ENCODE peak calls at places on chromosomes 2 and 18, in four cellular contexts. F is cardiac fibroblast, G is fibroblast of pulmonary artery, T is HAP-1. K is an unnamed sample.

GRCh38 chr2:207561386-207562080 is 31.8 kb downstream of the CREB1 start:
- DNase-seq in F (peak; percentile 11), T (no peak), G (no peak), K (no peak)

GRCh38 chr2:12502759-12503158 is 214.0 kb upstream of the TRIB2 start:
- DNase-seq in G (no peak), T (no peak), F (no peak), K (peak; percentile 40)

GRCh38 chr2:28325173-28325566 is 67.5 kb upstream of the FOSL2 start:
- DNase-seq in T (no peak), F (no peak), G (no peak), K (no peak)

GRCh38 chr2:53886406-53887280 is 26.9 kb upstream of the GPR75 start:
- DNase-seq in T (no peak), G (no peak), F (no peak), K (no peak)

GRCh38 chr18:8107426-8107825 is 501.8 kb upstream of the RAB12 start:
- DNase-seq in G (no peak), T (no peak), F (no peak), K (no peak)

GRCh38 chr18:34965108-34965507 is 76.1 kb upstream of the MAPRE2 start:
- DNase-seq in G (no peak), T (no peak), F (no peak), K (no peak)

GRCh38 chr2:163191372-163191771 is 352.8 kb upstream of the KCNH7 start:
- DNase-seq in T (peak; percentile 33), G (peak; percentile 79), F (peak; percentile 81), K (no peak)

GRCh38 chr2:219327719-219328118 is 4.8 kb downstream of the RESP18 start:
- DNase-seq in F (no peak), T (no peak), G (no peak), K (no peak)

GRCh38 chr2:54678719-54679118 is 44.7 kb upstream of the EML6 start:
- DNase-seq in F (no peak), T (no peak), G (no peak), K (no peak)

GRCh38 chr2:114729025-114729424 is 286.6 kb downstream of the DPP10 start:
- DNase-seq in T (peak; percentile 68), F (no peak), G (no peak), K (no peak)

GRCh38 chr2:12718662-12719399 is 2.1 kb downstream of the TRIB2 start:
- DNase-seq in F (peak; percentile 45), T (no peak), G (peak; percentile 39), K (no peak)

GRCh38 chr18:57698571-57699276 is 77.1 kb upstream of the NARS1 start:
- DNase-seq in F (peak; percentile 58), G (peak; percentile 64), T (peak; percentile 62), K (peak; percentile 70)

GRCh38 chr2:182365855-182366254 is 61.0 kb downstream of the PDE1A start:
- DNase-seq in G (no peak), T (no peak), F (no peak), K (no peak)

GRCh38 chr2:240368746-240369724 is 66.4 kb upstream of the GPC1 start:
- DNase-seq in T (no peak), F (no peak), G (no peak), K (no peak)

GRCh38 chr2:220550995-220551702 is 923.7 kb downstream of the SLC4A3 start:
- DNase-seq in G (no peak), T (no peak), F (no peak), K (no peak)

GRCh38 chr2:194696690-194697089 is 960.3 kb upstream of the SLC39A10 start:
- DNase-seq in T (no peak), F (no peak), G (no peak), K (no peak)

GRCh38 chr2:163266772-163267171 is 428.2 kb upstream of the KCNH7 start:
- DNase-seq in T (peak; percentile 60), G (peak; percentile 92), F (peak; percentile 97), K (peak; percentile 87)

GRCh38 chr2:52343867-52344266 is 1311.9 kb upstream of the NRXN1 start:
- DNase-seq in T (peak; percentile 65), G (no peak), F (no peak), K (no peak)

GRCh38 chr2:240820014-240820606 is at the start of gene KIF1A:
- DNase-seq in G (no peak), T (peak; percentile 72), F (no peak), K (no peak)

GRCh38 chr18:22713511-22713910 is 219.6 kb upstream of the RBBP8 start:
- DNase-seq in T (no peak), F (no peak), G (no peak), K (no peak)

GRCh38 chr2:28707592-28707991 is 44.0 kb upstream of the PPP1CB start:
- DNase-seq in F (no peak), G (no peak), T (no peak), K (no peak)

GRCh38 chr2:114862234-114862633 is 419.8 kb downstream of the DPP10 start:
- DNase-seq in F (no peak), T (no peak), G (no peak), K (no peak)

GRCh38 chr2:177398290-177398683 is 5.7 kb downstream of the AGPS start:
- DNase-seq in G (no peak), T (no peak), F (no peak), K (no peak)

GRCh38 chr2:55107428-55107827 is 57.2 kb upstream of the RTN4 start:
- DNase-seq in G (no peak), T (no peak), F (peak; percentile 51), K (no peak)

GRCh38 chr2:119338826-119339561 is 27.6 kb downstream of the C2orf76 start:
- DNase-seq in F (no peak), G (no peak), T (no peak), K (no peak)

GRCh38 chr2:23940976-23941605 is 828 bp downstream of the UBXN2A start:
- DNase-seq in G (peak; percentile 50), T (peak; percentile 61), F (peak; percentile 55), K (no peak)

GRCh38 chr2:218168635-218169462 is 2.1 kb upstream of the CXCR1 start:
- DNase-seq in F (peak; percentile 55), T (peak; percentile 40), G (peak; percentile 47), K (no peak)

GRCh38 chr2:240949791-240950705 is 43.9 kb downstream of the CROCC2 start:
- DNase-seq in G (no peak), T (no peak), F (no peak), K (no peak)

GRCh38 chr2:238100049-238100820 is at the start of gene ESPNL:
- DNase-seq in G (no peak), T (no peak), F (no peak), K (no peak)

GRCh38 chr2:9630001-9630749 is 622 bp downstream of the YWHAQ start:
- DNase-seq in T (peak; percentile 81), F (peak; percentile 67), G (peak; percentile 65), K (no peak)

DNA sequence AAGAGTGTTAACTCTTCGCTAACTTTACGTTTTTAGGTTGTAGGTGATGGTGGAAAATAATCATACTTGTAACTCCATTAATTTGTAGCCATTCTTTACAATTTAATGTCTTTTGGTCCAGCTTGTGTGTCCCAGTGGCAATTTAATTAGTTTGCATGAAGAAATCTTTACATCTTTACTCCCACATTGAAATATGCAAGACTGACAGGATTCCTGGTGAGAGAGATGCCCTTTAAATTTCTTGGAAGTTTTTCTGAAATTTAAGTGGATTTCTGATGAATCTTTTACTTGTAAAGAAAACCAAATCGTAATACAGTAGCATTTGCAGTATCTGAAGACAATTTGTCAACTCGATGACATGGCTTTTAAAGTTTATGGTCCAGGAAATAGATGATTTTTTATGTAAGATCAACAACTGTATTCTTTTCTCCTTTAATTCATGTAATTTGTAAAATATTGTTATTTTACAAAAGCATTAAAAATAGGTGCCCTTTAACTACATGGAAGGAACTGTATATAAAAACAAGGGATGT is 3.0 kb downstream of the PHLPP1 start:
- DNase-seq in F (no peak), G (no peak), T (no peak), K (no peak)
- H3K4me3 ChIP-seq in F (no peak overlapping the region), G (peak overlapping the region; percentile 61), T (peak overlapping the region; percentile 43), K (peak overlapping the region; percentile 63)

GRCh38 chr2:149039213-149039724 is 770 bp downstream of the LYPD6B start:
- DNase-seq in T (no peak), F (no peak), G (no peak), K (no peak)
- H3K4me3 ChIP-seq in T (peak overlapping the region; percentile 27), F (peak overlapping the region; percentile 26), G (no peak overlapping the region), K (peak overlapping the region; percentile 31)

GRCh38 chr18:2716394-2717326 is 61.1 kb downstream of the SMCHD1 start:
- DNase-seq in F (no peak), G (no peak), T (no peak), K (no peak)

GRCh38 chr18:2715990-2716389 is 60.5 kb downstream of the SMCHD1 start:
- DNase-seq in F (peak; percentile 5), T (no peak), G (no peak), K (no peak)

GRCh38 chr18:2709316-2709715 is 53.8 kb downstream of the SMCHD1 start:
- DNase-seq in T (no peak), G (peak; percentile 14), F (peak; percentile 28), K (no peak)

GRCh38 chr18:2717407-2717806 is 61.9 kb downstream of the SMCHD1 start:
- DNase-seq in G (no peak), T (no peak), F (no peak), K (no peak)

GRCh38 chr18:2714140-2714539 is 58.6 kb downstream of the SMCHD1 start:
- DNase-seq in T (no peak), F (no peak), G (no peak), K (no peak)
- H3K4me3 ChIP-seq in T (no peak overlapping the region), F (no peak overlapping the region), G (no peak overlapping the region), K (no peak overlapping the region)

DNA sequence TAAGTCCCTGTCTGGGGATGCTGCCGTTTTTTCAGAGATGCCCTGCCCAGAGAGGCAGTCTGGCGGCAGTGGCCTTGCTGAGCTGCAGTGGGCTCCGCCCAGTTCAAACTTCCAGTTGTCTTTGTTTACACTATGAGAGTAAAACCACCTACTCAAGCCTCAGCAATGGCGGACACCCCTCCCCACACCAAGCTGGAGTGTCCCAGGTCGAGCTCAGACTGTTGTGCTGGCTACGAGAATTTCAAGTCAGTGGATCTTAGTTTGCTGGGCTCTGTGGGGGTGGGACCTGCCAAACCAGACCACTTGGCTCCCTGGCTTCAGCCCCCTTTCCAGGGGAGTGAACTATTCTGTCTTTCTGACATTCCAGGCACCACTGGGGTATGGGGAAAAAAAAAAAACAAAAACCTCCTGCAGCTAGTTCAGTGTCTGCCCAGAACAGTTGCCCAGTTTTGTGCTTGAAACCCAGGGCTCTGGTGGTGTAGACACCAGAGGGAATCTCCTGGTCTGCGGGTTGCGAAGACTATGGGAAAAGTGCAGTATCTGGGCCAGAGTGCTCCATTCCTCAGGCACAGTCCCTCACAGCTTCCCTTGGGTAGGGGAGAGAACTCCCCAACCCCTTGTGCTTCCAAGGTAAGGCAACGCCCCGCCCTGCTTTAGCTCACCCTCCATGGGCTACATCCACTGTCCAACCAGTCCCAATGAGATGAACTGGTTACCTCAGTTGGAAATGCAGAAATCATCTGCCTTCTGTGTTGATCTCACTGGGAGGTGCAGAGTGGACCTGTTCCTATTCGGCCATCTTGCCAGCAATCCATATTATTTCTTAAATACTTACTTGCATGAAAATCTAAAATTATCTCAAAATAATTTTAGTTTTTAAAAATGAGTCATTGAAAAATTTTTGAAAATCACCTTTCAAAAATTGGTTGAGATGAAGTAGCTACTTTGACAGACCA is 338.0 kb downstream of the OSR1 start:
- DNase-seq in T (no peak), F (no peak), G (no peak), K (no peak)
- H3K4me3 ChIP-seq in T (no peak overlapping the region), F (no peak overlapping the region), G (no peak overlapping the region), K (no peak overlapping the region)

DNA sequence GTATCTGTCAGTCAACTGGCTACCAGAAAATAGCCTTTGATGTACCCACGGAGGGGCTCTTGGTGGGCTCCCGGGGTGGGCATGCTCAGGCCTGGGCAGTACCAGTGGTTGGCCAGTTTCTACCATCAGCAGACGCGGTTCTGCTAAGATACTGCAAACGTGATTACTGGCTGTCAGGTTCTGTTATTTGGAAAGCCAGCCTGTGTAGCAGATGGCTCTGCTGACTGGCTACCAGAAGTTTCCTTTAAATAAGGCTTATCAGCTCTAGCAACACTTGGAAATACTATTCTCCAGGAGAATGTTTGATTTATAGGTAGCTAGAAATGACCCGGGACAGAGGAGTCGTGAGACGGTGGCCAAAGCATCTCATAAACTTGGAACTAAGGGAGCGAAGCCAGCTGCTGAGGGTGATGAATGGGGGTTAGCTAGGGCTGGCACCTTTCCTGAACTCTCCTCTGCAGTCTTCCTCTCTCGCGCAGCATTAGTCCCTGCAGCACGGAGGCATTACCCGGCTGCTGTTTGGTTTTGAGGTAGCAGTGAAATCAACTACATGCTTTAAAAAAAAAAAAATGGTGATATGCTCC is 171.9 kb downstream of the AGAP1 start:
- DNase-seq in G (no peak), F (no peak), T (no peak), K (no peak)
- H3K4me3 ChIP-seq in G (peak overlapping the region; percentile 37), F (peak overlapping the region; percentile 9), T (peak overlapping the region; percentile 14), K (no peak overlapping the region)